ENCODE peak calls at places on chromosomes 5 and 9, in four cellular contexts. One of them, this sample, is unnamed.

GRCh38 chr9:8208465-8208864 is 408.9 kb upstream of the DMAC1 start:
- DNase-seq in activated CD4-positive, alpha-beta memory T cell treated with anti-CD3 and anti-CD28 coated beads, Interleukin-2, amount 10 ng/mL, durations not matched to agents 7 days and 5 days: no peak
- DNase-seq in lung microvascular endothelial cell: no peak
- DNase-seq in iPS-NIHi11: no peak
- DNase-seq in this sample: no peak

GRCh38 chr5:10761842-10762165 is 770 bp upstream of the DAP start:
- DNase-seq in lung microvascular endothelial cell: peak; percentile 27
- DNase-seq in iPS-NIHi11: no peak
- DNase-seq in activated CD4-positive, alpha-beta memory T cell treated with anti-CD3 and anti-CD28 coated beads, Interleukin-2, amount 10 ng/mL, durations not matched to agents 7 days and 5 days: no peak
- DNase-seq in this sample: peak; percentile 38

GRCh38 chr5:11182441-11183080 is 421.5 kb upstream of the DAP start:
- DNase-seq in lung microvascular endothelial cell: peak; percentile 46
- DNase-seq in activated CD4-positive, alpha-beta memory T cell treated with anti-CD3 and anti-CD28 coated beads, Interleukin-2, amount 10 ng/mL, durations not matched to agents 7 days and 5 days: no peak
- DNase-seq in iPS-NIHi11: peak; percentile 60
- DNase-seq in this sample: no peak

GRCh38 chr9:137169764-137170460 is at the start of gene LRRC26:
- DNase-seq in iPS-NIHi11: no peak
- DNase-seq in lung microvascular endothelial cell: no peak
- DNase-seq in activated CD4-positive, alpha-beta memory T cell treated with anti-CD3 and anti-CD28 coated beads, Interleukin-2, amount 10 ng/mL, durations not matched to agents 7 days and 5 days: no peak
- DNase-seq in this sample: no peak

GRCh38 chr5:133113331-133114061 is 61.7 kb downstream of the HSPA4 start:
- DNase-seq in activated CD4-positive, alpha-beta memory T cell treated with anti-CD3 and anti-CD28 coated beads, Interleukin-2, amount 10 ng/mL, durations not matched to agents 7 days and 5 days: no peak
- DNase-seq in iPS-NIHi11: no peak
- DNase-seq in lung microvascular endothelial cell: no peak
- DNase-seq in this sample: no peak

GRCh38 chr5:127601111-127601510 is 47.8 kb upstream of the CTXN3 start:
- DNase-seq in iPS-NIHi11: no peak
- DNase-seq in activated CD4-positive, alpha-beta memory T cell treated with anti-CD3 and anti-CD28 coated beads, Interleukin-2, amount 10 ng/mL, durations not matched to agents 7 days and 5 days: no peak
- DNase-seq in lung microvascular endothelial cell: no peak
- DNase-seq in this sample: no peak

GRCh38 chr5:10023494-10023893 is 226.2 kb downstream of the ATPSCKMT start:
- DNase-seq in activated CD4-positive, alpha-beta memory T cell treated with anti-CD3 and anti-CD28 coated beads, Interleukin-2, amount 10 ng/mL, durations not matched to agents 7 days and 5 days: no peak
- DNase-seq in lung microvascular endothelial cell: no peak
- DNase-seq in iPS-NIHi11: no peak
- DNase-seq in this sample: no peak

GRCh38 chr5:39440964-39441363 is 16.2 kb upstream of the DAB2 start:
- DNase-seq in activated CD4-positive, alpha-beta memory T cell treated with anti-CD3 and anti-CD28 coated beads, Interleukin-2, amount 10 ng/mL, durations not matched to agents 7 days and 5 days: no peak
- DNase-seq in lung microvascular endothelial cell: no peak
- DNase-seq in iPS-NIHi11: no peak
- DNase-seq in this sample: no peak

GRCh38 chr9:134723491-134723890 is 81.9 kb downstream of the COL5A1 start:
- DNase-seq in lung microvascular endothelial cell: no peak
- DNase-seq in activated CD4-positive, alpha-beta memory T cell treated with anti-CD3 and anti-CD28 coated beads, Interleukin-2, amount 10 ng/mL, durations not matched to agents 7 days and 5 days: no peak
- DNase-seq in iPS-NIHi11: no peak
- DNase-seq in this sample: no peak

GRCh38 chr9:20028849-20029231 is 240.0 kb upstream of the SLC24A2 start:
- DNase-seq in lung microvascular endothelial cell: peak; percentile 77
- DNase-seq in activated CD4-positive, alpha-beta memory T cell treated with anti-CD3 and anti-CD28 coated beads, Interleukin-2, amount 10 ng/mL, durations not matched to agents 7 days and 5 days: no peak
- DNase-seq in iPS-NIHi11: no peak
- DNase-seq in this sample: no peak

GRCh38 chr5:102700916-102701315 is 54.2 kb upstream of the PAM start:
- DNase-seq in lung microvascular endothelial cell: no peak
- DNase-seq in activated CD4-positive, alpha-beta memory T cell treated with anti-CD3 and anti-CD28 coated beads, Interleukin-2, amount 10 ng/mL, durations not matched to agents 7 days and 5 days: no peak
- DNase-seq in iPS-NIHi11: no peak
- DNase-seq in this sample: no peak

GRCh38 chr5:135071311-135071710 is 37.3 kb upstream of the PITX1 start:
- DNase-seq in lung microvascular endothelial cell: no peak
- DNase-seq in activated CD4-positive, alpha-beta memory T cell treated with anti-CD3 and anti-CD28 coated beads, Interleukin-2, amount 10 ng/mL, durations not matched to agents 7 days and 5 days: no peak
- DNase-seq in iPS-NIHi11: no peak
- DNase-seq in this sample: no peak

GRCh38 chr9:24118170-24118569 is 292.1 kb upstream of the ELAVL2 start:
- DNase-seq in lung microvascular endothelial cell: no peak
- DNase-seq in iPS-NIHi11: no peak
- DNase-seq in activated CD4-positive, alpha-beta memory T cell treated with anti-CD3 and anti-CD28 coated beads, Interleukin-2, amount 10 ng/mL, durations not matched to agents 7 days and 5 days: no peak
- DNase-seq in this sample: no peak

GRCh38 chr9:83403864-83404263 is 134.3 kb downstream of the FRMD3 start:
- DNase-seq in iPS-NIHi11: no peak
- DNase-seq in lung microvascular endothelial cell: peak; percentile 29
- DNase-seq in activated CD4-positive, alpha-beta memory T cell treated with anti-CD3 and anti-CD28 coated beads, Interleukin-2, amount 10 ng/mL, durations not matched to agents 7 days and 5 days: no peak
- DNase-seq in this sample: no peak

This sample was measured in Peyer's patch.